ENCODE peak calls at places on chromosomes 6 and 20, in four cellular contexts. One of them, this sample, is unnamed. For H3K4me1, the result is how much of the 10 kb centered on the place peaks cover.

GRCh38 chr6:37160922-37161778 is 8.8 kb upstream of the PIM1 start:
- DNase-seq in CD4-positive, alpha-beta memory T cell: no peak
- DNase-seq in MM.1S: no peak
- DNase-seq in thyroid gland: no peak
- DNase-seq in this sample: no peak

GRCh38 chr6:1247894-1248293 is 64.0 kb upstream of the FOXQ1 start:
- DNase-seq in CD4-positive, alpha-beta memory T cell: no peak
- DNase-seq in MM.1S: no peak
- DNase-seq in thyroid gland: no peak
- DNase-seq in this sample: no peak

GRCh38 chr6:105691971-105692370 is 289.1 kb upstream of the PREP start:
- DNase-seq in CD4-positive, alpha-beta memory T cell: no peak
- DNase-seq in MM.1S: no peak
- DNase-seq in thyroid gland: no peak
- DNase-seq in this sample: no peak

GRCh38 chr6:168062346-168063289 is 16.4 kb downstream of the FRMD1 start:
- DNase-seq in CD4-positive, alpha-beta memory T cell: no peak
- DNase-seq in MM.1S: no peak
- DNase-seq in thyroid gland: no peak
- DNase-seq in this sample: no peak

GRCh38 chr6:30955367-30956042 is 14.7 kb downstream of the MUCL3 start:
- DNase-seq in CD4-positive, alpha-beta memory T cell: peak
- DNase-seq in MM.1S: peak
- DNase-seq in thyroid gland: peak
- DNase-seq in this sample: peak

GRCh38 chr6:1849686-1850580 is 240.2 kb downstream of the FOXC1 start:
- DNase-seq in CD4-positive, alpha-beta memory T cell: no peak
- DNase-seq in MM.1S: no peak
- DNase-seq in thyroid gland: no peak
- DNase-seq in this sample: no peak

GRCh38 chr6:125508793-125509192 is 207.0 kb upstream of the HDDC2 start:
- DNase-seq in CD4-positive, alpha-beta memory T cell: no peak
- DNase-seq in MM.1S: no peak
- DNase-seq in thyroid gland: no peak
- DNase-seq in this sample: no peak

GRCh38 chr6:138719011-138719635 is 54.4 kb upstream of the CCDC28A start:
- DNase-seq in CD4-positive, alpha-beta memory T cell: no peak
- DNase-seq in MM.1S: no peak
- DNase-seq in thyroid gland: no peak
- DNase-seq in this sample: no peak

GRCh38 chr6:145723646-145724045 is 11.7 kb downstream of the EPM2A start:
- DNase-seq in CD4-positive, alpha-beta memory T cell: no peak
- DNase-seq in MM.1S: no peak
- DNase-seq in thyroid gland: no peak
- DNase-seq in this sample: no peak

GRCh38 chr6:17394192-17394611 is 807 bp downstream of the CAP2 start:
- DNase-seq in CD4-positive, alpha-beta memory T cell: no peak
- DNase-seq in MM.1S: peak
- DNase-seq in thyroid gland: peak
- DNase-seq in this sample: no peak

GRCh38 chr6:152605901-152606390 is 31.2 kb downstream of the SYNE1 start:
- DNase-seq in CD4-positive, alpha-beta memory T cell: no peak
- DNase-seq in MM.1S: no peak
- DNase-seq in thyroid gland: no peak
- DNase-seq in this sample: no peak

GRCh38 chr6:37535701-37536461 is 36.2 kb upstream of the CCDC167 start:
- DNase-seq in CD4-positive, alpha-beta memory T cell: no peak
- DNase-seq in MM.1S: no peak
- DNase-seq in thyroid gland: peak
- DNase-seq in this sample: peak

GRCh38 chr6:165889636-165890403 is 226.8 kb upstream of the PDE10A start:
- DNase-seq in CD4-positive, alpha-beta memory T cell: no peak
- DNase-seq in MM.1S: no peak
- DNase-seq in thyroid gland: peak
- DNase-seq in this sample: peak

GRCh38 chr6:121823437-121823851 is 388.0 kb downstream of the GJA1 start:
- DNase-seq in CD4-positive, alpha-beta memory T cell: no peak
- DNase-seq in MM.1S: no peak
- DNase-seq in thyroid gland: no peak
- DNase-seq in this sample: no peak

GRCh38 chr20:35499271-35499670 is 30.2 kb downstream of the C20orf173 start:
- DNase-seq in CD4-positive, alpha-beta memory T cell: no peak
- DNase-seq in MM.1S: no peak
- DNase-seq in thyroid gland: no peak
- DNase-seq in this sample: no peak

GRCh38 chr6:87344513-87344912 is at the start of gene C6orf163:
- DNase-seq in CD4-positive, alpha-beta memory T cell: no peak
- DNase-seq in MM.1S: no peak
- DNase-seq in thyroid gland: no peak
- DNase-seq in this sample: no peak

GRCh38 chr6:144613859-144614258 is 328.7 kb downstream of the UTRN start:
- DNase-seq in CD4-positive, alpha-beta memory T cell: no peak
- DNase-seq in MM.1S: no peak
- DNase-seq in thyroid gland: no peak
- DNase-seq in this sample: no peak

GRCh38 chr20:20761302-20761701 is 48.9 kb upstream of the RALGAPA2 start:
- DNase-seq in CD4-positive, alpha-beta memory T cell: no peak
- DNase-seq in MM.1S: no peak
- DNase-seq in thyroid gland: no peak
- DNase-seq in this sample: no peak

GRCh38 chr6:39904946-39905639 is 29.2 kb downstream of the MOCS1 start:
- DNase-seq in CD4-positive, alpha-beta memory T cell: no peak
- DNase-seq in MM.1S: no peak
- DNase-seq in thyroid gland: no peak
- DNase-seq in this sample: no peak

GRCh38 chr6:39836621-39837020 is 44.4 kb downstream of the DAAM2 start:
- DNase-seq in CD4-positive, alpha-beta memory T cell: no peak
- DNase-seq in MM.1S: no peak
- DNase-seq in thyroid gland: no peak
- DNase-seq in this sample: no peak

GRCh38 chr6:27630727-27631613 is 158.1 kb upstream of the ZNF184 start:
- DNase-seq in CD4-positive, alpha-beta memory T cell: no peak
- DNase-seq in MM.1S: no peak
- DNase-seq in thyroid gland: peak
- DNase-seq in this sample: peak

GRCh38 chr6:32882879-32883250 is 28.9 kb downstream of the PSMB9 start:
- DNase-seq in CD4-positive, alpha-beta memory T cell: no peak
- DNase-seq in MM.1S: no peak
- DNase-seq in thyroid gland: no peak
- DNase-seq in this sample: no peak

GRCh38 chr6:36592221-36592655 is 1.9 kb upstream of the SRSF3 start:
- DNase-seq in CD4-positive, alpha-beta memory T cell: no peak
- DNase-seq in MM.1S: peak
- DNase-seq in thyroid gland: no peak
- DNase-seq in this sample: no peak

GRCh38 chr6:125132058-125132457 is 21.5 kb upstream of the TPD52L1 start:
- DNase-seq in CD4-positive, alpha-beta memory T cell: no peak
- DNase-seq in MM.1S: no peak
- DNase-seq in thyroid gland: no peak
- DNase-seq in this sample: no peak

GRCh38 chr6:138765896-138766487 is 7.6 kb upstream of the CCDC28A start:
- DNase-seq in CD4-positive, alpha-beta memory T cell: peak
- DNase-seq in MM.1S: peak
- DNase-seq in thyroid gland: no peak
- DNase-seq in this sample: no peak

GRCh38 chr6:118697554-118697953 is 46.2 kb upstream of the CEP85L start:
- DNase-seq in CD4-positive, alpha-beta memory T cell: no peak
- DNase-seq in MM.1S: no peak
- DNase-seq in thyroid gland: no peak
- DNase-seq in this sample: no peak

GRCh38 chr6:167678102-167679101 is 148.3 kb upstream of the AFDN start:
- DNase-seq in CD4-positive, alpha-beta memory T cell: no peak
- DNase-seq in MM.1S: no peak
- DNase-seq in thyroid gland: peak
- DNase-seq in this sample: peak

GRCh38 chr20:53823121-53823764 is 229.6 kb upstream of the ZNF217 start:
- DNase-seq in CD4-positive, alpha-beta memory T cell: no peak
- DNase-seq in MM.1S: no peak
- DNase-seq in thyroid gland: no peak
- DNase-seq in this sample: no peak
- H3K4me1 ChIP-seq in CD4-positive, alpha-beta memory T cell: under half
- H3K4me1 ChIP-seq in MM.1S: under half
- H3K4me1 ChIP-seq in thyroid gland: under half
- H3K4me1 ChIP-seq in this sample: under half

DNA sequence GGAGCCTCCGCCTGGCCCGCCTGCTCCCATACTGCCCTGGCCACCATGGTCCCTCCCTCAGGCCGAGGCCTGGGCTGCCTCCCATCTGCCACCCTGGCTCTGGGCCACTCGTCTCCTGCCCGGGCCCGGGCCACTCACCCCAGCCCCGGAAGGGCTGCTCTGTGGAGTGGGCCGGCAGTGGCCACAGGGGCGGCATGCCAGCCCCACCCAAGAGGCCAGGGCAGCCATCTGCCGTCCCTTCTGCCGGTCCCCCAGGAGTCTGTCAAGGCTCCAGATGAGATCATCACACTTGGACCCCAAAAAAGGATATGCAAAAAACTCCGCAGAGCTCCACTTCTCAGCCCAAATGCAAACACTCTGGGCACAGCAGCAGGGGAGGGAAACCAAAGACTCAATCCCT is 23.8 kb upstream of the TLDC2 start:
- DNase-seq in CD4-positive, alpha-beta memory T cell: no peak
- DNase-seq in MM.1S: no peak
- DNase-seq in thyroid gland: no peak
- DNase-seq in this sample: no peak
- H3K4me1 ChIP-seq in CD4-positive, alpha-beta memory T cell: under half
- H3K4me1 ChIP-seq in MM.1S: under half
- H3K4me1 ChIP-seq in thyroid gland: half or more
- H3K4me1 ChIP-seq in this sample: under half

DNA sequence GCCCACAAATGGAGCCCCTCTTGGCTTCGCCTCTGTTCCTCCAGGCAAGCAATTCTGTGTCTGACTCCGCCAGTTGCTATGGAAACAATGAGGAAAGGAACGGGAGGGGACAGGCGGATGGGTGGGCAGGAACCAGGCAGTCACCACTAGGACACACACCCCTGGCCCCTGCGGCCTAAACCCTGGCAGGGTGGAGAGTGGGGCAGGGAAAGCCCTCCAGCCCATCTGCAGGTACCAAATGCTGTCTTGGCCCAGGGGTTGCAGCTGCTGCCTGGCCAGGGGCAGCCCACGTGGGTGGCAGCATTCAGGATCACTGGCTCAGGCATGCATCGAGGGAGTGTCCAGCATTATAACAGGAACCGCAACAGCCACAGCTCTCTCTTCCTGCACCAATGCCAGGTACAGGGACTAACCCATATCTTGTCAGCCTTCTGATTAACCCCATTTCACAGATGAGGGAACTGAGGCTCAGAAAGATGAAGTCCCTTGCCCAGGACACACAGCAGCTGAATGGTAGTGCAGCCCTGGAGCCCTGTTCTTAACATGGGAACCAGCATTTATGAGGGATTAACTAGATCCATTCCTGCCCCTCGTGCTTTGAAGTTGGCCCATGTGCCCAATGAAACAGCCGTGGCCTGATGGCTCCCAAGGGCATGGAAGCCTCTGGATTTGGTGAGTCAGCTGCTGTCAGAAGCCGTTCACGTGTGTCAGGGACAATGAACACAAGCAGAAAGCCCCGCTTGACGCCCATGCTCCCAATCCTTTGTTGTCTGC is 66.4 kb downstream of the NOL4L start:
- DNase-seq in CD4-positive, alpha-beta memory T cell: no peak
- DNase-seq in MM.1S: no peak
- DNase-seq in thyroid gland: no peak
- DNase-seq in this sample: peak
- H3K4me1 ChIP-seq in CD4-positive, alpha-beta memory T cell: under half
- H3K4me1 ChIP-seq in MM.1S: under half
- H3K4me1 ChIP-seq in thyroid gland: under half
- H3K4me1 ChIP-seq in this sample: under half

GRCh38 chr6:116010400-116011095 is 50.1 kb downstream of the FRK start:
- DNase-seq in CD4-positive, alpha-beta memory T cell: peak
- DNase-seq in MM.1S: peak
- DNase-seq in thyroid gland: peak
- DNase-seq in this sample: peak

GRCh38 chr6:116012471-116012949 is 48.2 kb downstream of the FRK start:
- DNase-seq in CD4-positive, alpha-beta memory T cell: no peak
- DNase-seq in MM.1S: no peak
- DNase-seq in thyroid gland: no peak
- DNase-seq in this sample: no peak

GRCh38 chr6:116011096-116011401 is 49.6 kb downstream of the FRK start:
- DNase-seq in CD4-positive, alpha-beta memory T cell: no peak
- DNase-seq in MM.1S: no peak
- DNase-seq in thyroid gland: no peak
- DNase-seq in this sample: no peak

GRCh38 chr6:116011520-116011919 is 49.2 kb downstream of the FRK start:
- DNase-seq in CD4-positive, alpha-beta memory T cell: no peak
- DNase-seq in MM.1S: no peak
- DNase-seq in thyroid gland: no peak
- DNase-seq in this sample: no peak

GRCh38 chr6:116012966-116013365 is 47.7 kb downstream of the FRK start:
- DNase-seq in CD4-positive, alpha-beta memory T cell: no peak
- DNase-seq in MM.1S: no peak
- DNase-seq in thyroid gland: no peak
- DNase-seq in this sample: no peak
- H3K4me1 ChIP-seq in CD4-positive, alpha-beta memory T cell: under half
- H3K4me1 ChIP-seq in MM.1S: under half
- H3K4me1 ChIP-seq in thyroid gland: under half
- H3K4me1 ChIP-seq in this sample: under half

GRCh38 chr6:45057711-45058110 is 270.4 kb upstream of the RUNX2 start:
- DNase-seq in CD4-positive, alpha-beta memory T cell: no peak
- DNase-seq in MM.1S: no peak
- DNase-seq in thyroid gland: no peak
- DNase-seq in this sample: no peak

GRCh38 chr6:45052325-45052724 is 275.8 kb upstream of the RUNX2 start:
- DNase-seq in CD4-positive, alpha-beta memory T cell: no peak
- DNase-seq in MM.1S: no peak
- DNase-seq in thyroid gland: no peak
- DNase-seq in this sample: no peak

GRCh38 chr6:45049188-45049843 is 278.8 kb upstream of the RUNX2 start:
- DNase-seq in CD4-positive, alpha-beta memory T cell: no peak
- DNase-seq in MM.1S: no peak
- DNase-seq in thyroid gland: no peak
- DNase-seq in this sample: no peak

DNA sequence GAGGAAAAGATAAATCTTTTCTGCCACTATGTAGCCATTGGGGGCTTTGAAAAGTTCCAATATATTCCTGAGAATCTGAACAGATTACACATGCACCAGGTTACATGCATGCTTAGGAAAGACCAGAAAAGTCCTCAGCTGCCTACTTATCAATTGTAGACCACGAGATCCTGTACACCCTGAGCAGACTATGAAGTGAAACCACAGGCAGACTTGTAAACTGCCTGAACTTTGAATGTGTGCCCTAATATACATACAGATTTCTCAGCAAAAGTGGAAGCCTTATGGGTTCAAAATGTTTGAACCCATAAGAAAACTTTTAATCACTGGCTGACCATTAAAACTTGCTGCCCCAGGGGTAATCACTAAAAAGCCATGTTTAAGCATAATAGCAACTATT is 273.5 kb upstream of the RUNX2 start:
- DNase-seq in CD4-positive, alpha-beta memory T cell: no peak
- DNase-seq in MM.1S: peak
- DNase-seq in thyroid gland: no peak
- DNase-seq in this sample: no peak
- H3K4me1 ChIP-seq in CD4-positive, alpha-beta memory T cell: under half
- H3K4me1 ChIP-seq in MM.1S: under half
- H3K4me1 ChIP-seq in thyroid gland: under half
- H3K4me1 ChIP-seq in this sample: under half